ENCODE peak calls at places on chromosome 14, in four cellular contexts. One of them, this sample, is unnamed.

GRCh38 chr14:75928587-75929230 is 53.1 kb downstream of the TGFB3 start:
- DNase-seq in GM10248: no peak
- DNase-seq in stomach: no peak
- DNase-seq in astrocyte of the spinal cord: no peak
- DNase-seq in this sample: no peak

GRCh38 chr14:31207287-31207745 is 277 bp downstream of the HECTD1 start:
- DNase-seq in astrocyte of the spinal cord: peak; percentile 87
- DNase-seq in stomach: no peak
- DNase-seq in GM10248: no peak
- DNase-seq in this sample: no peak

GRCh38 chr14:67492538-67492937 is 4.0 kb upstream of the TMEM229B start:
- DNase-seq in astrocyte of the spinal cord: no peak
- DNase-seq in stomach: no peak
- DNase-seq in GM10248: no peak
- DNase-seq in this sample: no peak

GRCh38 chr14:102872020-102872419 is 50.4 kb upstream of the AMN start:
- DNase-seq in GM10248: no peak
- DNase-seq in astrocyte of the spinal cord: no peak
- DNase-seq in stomach: no peak
- DNase-seq in this sample: no peak

GRCh38 chr14:75335588-75335987 is 57.0 kb downstream of the FOS start:
- DNase-seq in stomach: no peak
- DNase-seq in GM10248: no peak
- DNase-seq in astrocyte of the spinal cord: no peak
- DNase-seq in this sample: no peak

GRCh38 chr14:67241416-67242362 is at the start of gene PALS1:
- DNase-seq in stomach: no peak
- DNase-seq in GM10248: peak; percentile 32
- DNase-seq in astrocyte of the spinal cord: peak; percentile 85
- DNase-seq in this sample: peak; percentile 83

GRCh38 chr14:89029961-89030694 is 205.7 kb downstream of the TTC8 start:
- DNase-seq in GM10248: no peak
- DNase-seq in stomach: no peak
- DNase-seq in astrocyte of the spinal cord: no peak
- DNase-seq in this sample: no peak

GRCh38 chr14:30861200-30861599 is 13.2 kb upstream of the COCH start:
- DNase-seq in GM10248: no peak
- DNase-seq in stomach: no peak
- DNase-seq in astrocyte of the spinal cord: no peak
- DNase-seq in this sample: no peak

GRCh38 chr14:51328942-51329350 is 88.9 kb downstream of the TMX1 start:
- DNase-seq in astrocyte of the spinal cord: no peak
- DNase-seq in stomach: no peak
- DNase-seq in GM10248: no peak
- DNase-seq in this sample: no peak

GRCh38 chr14:93906341-93907329 is 20.5 kb upstream of the FAM181A start:
- DNase-seq in astrocyte of the spinal cord: peak; percentile 9
- DNase-seq in GM10248: peak; percentile 86
- DNase-seq in stomach: peak; percentile 82
- DNase-seq in this sample: peak; percentile 67

GRCh38 chr14:93901813-93902212 is 25.3 kb upstream of the FAM181A start:
- DNase-seq in astrocyte of the spinal cord: no peak
- DNase-seq in GM10248: no peak
- DNase-seq in stomach: no peak
- DNase-seq in this sample: no peak

GRCh38 chr14:93905623-93906022 is 21.5 kb upstream of the FAM181A start:
- DNase-seq in GM10248: no peak
- DNase-seq in astrocyte of the spinal cord: no peak
- DNase-seq in stomach: no peak
- DNase-seq in this sample: no peak

GRCh38 chr14:93902619-93903307 is 24.4 kb upstream of the FAM181A start:
- DNase-seq in GM10248: no peak
- DNase-seq in stomach: peak; percentile 61
- DNase-seq in astrocyte of the spinal cord: no peak
- DNase-seq in this sample: no peak

GRCh38 chr14:93903342-93904184 is 23.6 kb upstream of the FAM181A start:
- DNase-seq in GM10248: no peak
- DNase-seq in stomach: peak; percentile 40
- DNase-seq in astrocyte of the spinal cord: no peak
- DNase-seq in this sample: peak; percentile 46
- TF ChIP-seq CTCF in GM10248: peak; percentile 36
- TF ChIP-seq CTCF in stomach: peak; percentile 28
- TF ChIP-seq CTCF in astrocyte of the spinal cord: peak; percentile 30
- TF ChIP-seq CTCF in this sample: no peak

GRCh38 chr14:22003471-22003870 is 329.9 kb upstream of the OR4E1 start:
- DNase-seq in stomach: no peak
- DNase-seq in astrocyte of the spinal cord: no peak
- DNase-seq in GM10248: no peak
- DNase-seq in this sample: no peak
- TF ChIP-seq CTCF in stomach: no peak
- TF ChIP-seq CTCF in astrocyte of the spinal cord: no peak
- TF ChIP-seq CTCF in GM10248: no peak
- TF ChIP-seq CTCF in this sample: no peak

GRCh38 chr14:57435923-57436322 is 45.5 kb downstream of the NAA30 start:
- DNase-seq in GM10248: no peak
- DNase-seq in stomach: no peak
- DNase-seq in astrocyte of the spinal cord: no peak
- DNase-seq in this sample: no peak
- TF ChIP-seq CTCF in GM10248: no peak
- TF ChIP-seq CTCF in stomach: no peak
- TF ChIP-seq CTCF in astrocyte of the spinal cord: no peak
- TF ChIP-seq CTCF in this sample: no peak

GRCh38 chr14:99440278-99440677 is 40.4 kb downstream of the SETD3 start:
- DNase-seq in astrocyte of the spinal cord: no peak
- DNase-seq in stomach: no peak
- DNase-seq in GM10248: no peak
- DNase-seq in this sample: no peak
- TF ChIP-seq CTCF in astrocyte of the spinal cord: no peak
- TF ChIP-seq CTCF in stomach: no peak
- TF ChIP-seq CTCF in GM10248: no peak
- TF ChIP-seq CTCF in this sample: no peak

GRCh38 chr14:70339970-70340369 is 19.5 kb downstream of the COX16 start:
- DNase-seq in astrocyte of the spinal cord: no peak
- DNase-seq in GM10248: no peak
- DNase-seq in stomach: no peak
- DNase-seq in this sample: no peak
- TF ChIP-seq CTCF in astrocyte of the spinal cord: no peak
- TF ChIP-seq CTCF in GM10248: no peak
- TF ChIP-seq CTCF in stomach: no peak
- TF ChIP-seq CTCF in this sample: no peak